ENCODE peak calls at places on chromosomes 12 and 14, in five cellular contexts. One of them, this sample, is unnamed.

GRCh38 chr12:90915353-90915752 is 39.6 kb downstream of the CCER1 start:
- DNase-seq in IMR-90: no peak
- DNase-seq in SK-N-SH: no peak
- DNase-seq in GM12878: no peak
- DNase-seq in HepG2: no peak
- DNase-seq in this sample: no peak

GRCh38 chr12:76790564-76791552 is 26.9 kb downstream of the ZDHHC17 start:
- DNase-seq in IMR-90: peak; percentile 37
- DNase-seq in SK-N-SH: peak; percentile 36
- DNase-seq in GM12878: no peak
- DNase-seq in HepG2: peak; percentile 12
- DNase-seq in this sample: peak; percentile 29

GRCh38 chr12:66529934-66530333 is 148.9 kb downstream of the GRIP1 start:
- DNase-seq in IMR-90: no peak
- DNase-seq in SK-N-SH: no peak
- DNase-seq in GM12878: no peak
- DNase-seq in HepG2: no peak
- DNase-seq in this sample: no peak

GRCh38 chr12:64733857-64734256 is 25.3 kb downstream of the GNS start:
- DNase-seq in IMR-90: no peak
- DNase-seq in SK-N-SH: no peak
- DNase-seq in GM12878: no peak
- DNase-seq in HepG2: no peak
- DNase-seq in this sample: no peak

GRCh38 chr14:59333668-59334067 is 131.5 kb downstream of the GPR135 start:
- DNase-seq in IMR-90: peak; percentile 95
- DNase-seq in SK-N-SH: no peak
- DNase-seq in GM12878: no peak
- DNase-seq in HepG2: peak; percentile 40
- DNase-seq in this sample: no peak

GRCh38 chr12:111458773-111459172 is 53.0 kb downstream of the SH2B3 start:
- DNase-seq in IMR-90: no peak
- DNase-seq in SK-N-SH: no peak
- DNase-seq in GM12878: no peak
- DNase-seq in HepG2: no peak
- DNase-seq in this sample: no peak

GRCh38 chr12:97545804-97546203 is 83.2 kb downstream of the RMST start:
- DNase-seq in IMR-90: no peak
- DNase-seq in SK-N-SH: no peak
- DNase-seq in GM12878: no peak
- DNase-seq in HepG2: no peak
- DNase-seq in this sample: no peak

GRCh38 chr14:76836029-76836630 is 9.9 kb downstream of the LRRC74A start:
- DNase-seq in IMR-90: no peak
- DNase-seq in SK-N-SH: no peak
- DNase-seq in GM12878: no peak
- DNase-seq in HepG2: no peak
- DNase-seq in this sample: no peak

GRCh38 chr14:72921396-72921795 is 4.9 kb upstream of the DCAF4 start:
- DNase-seq in IMR-90: peak; percentile 35
- DNase-seq in SK-N-SH: no peak
- DNase-seq in GM12878: no peak
- DNase-seq in HepG2: no peak
- DNase-seq in this sample: no peak

GRCh38 chr12:105920161-105920684 is 218.5 kb downstream of the NUAK1 start:
- DNase-seq in IMR-90: no peak
- DNase-seq in SK-N-SH: peak; percentile 48
- DNase-seq in GM12878: no peak
- DNase-seq in HepG2: no peak
- DNase-seq in this sample: no peak

GRCh38 chr12:26767865-26768264 is 65.1 kb downstream of the ITPR2 start:
- DNase-seq in IMR-90: no peak
- DNase-seq in SK-N-SH: no peak
- DNase-seq in GM12878: no peak
- DNase-seq in HepG2: no peak
- DNase-seq in this sample: no peak

GRCh38 chr12:124636138-124636968 is 68.9 kb upstream of the NCOR2 start:
- DNase-seq in IMR-90: peak; percentile 46
- DNase-seq in SK-N-SH: no peak
- DNase-seq in GM12878: peak; percentile 11
- DNase-seq in HepG2: no peak
- DNase-seq in this sample: peak; percentile 47

GRCh38 chr12:108881953-108882352 is 2.1 kb downstream of the DAO start:
- DNase-seq in IMR-90: no peak
- DNase-seq in SK-N-SH: no peak
- DNase-seq in GM12878: no peak
- DNase-seq in HepG2: no peak
- DNase-seq in this sample: no peak

GRCh38 chr12:56129210-56129691 is 1.2 kb downstream of the ESYT1 start:
- DNase-seq in IMR-90: peak; percentile 36
- DNase-seq in SK-N-SH: peak; percentile 78
- DNase-seq in GM12878: no peak
- DNase-seq in HepG2: no peak
- DNase-seq in this sample: peak; percentile 79

GRCh38 chr12:43655586-43655985 is 103.0 kb downstream of the PUS7L start:
- DNase-seq in IMR-90: peak; percentile 39
- DNase-seq in SK-N-SH: no peak
- DNase-seq in GM12878: no peak
- DNase-seq in HepG2: no peak
- DNase-seq in this sample: no peak

GRCh38 chr12:68080577-68080976 is 79.0 kb downstream of the IFNG start:
- DNase-seq in IMR-90: no peak
- DNase-seq in SK-N-SH: no peak
- DNase-seq in GM12878: no peak
- DNase-seq in HepG2: no peak
- DNase-seq in this sample: no peak
- TF ChIP-seq SMC3 in IMR-90: no peak
- TF ChIP-seq SMC3 in SK-N-SH: no peak
- TF ChIP-seq SMC3 in GM12878: no peak
- TF ChIP-seq SMC3 in HepG2: no peak
- TF ChIP-seq SMC3 in this sample: no peak

DNA sequence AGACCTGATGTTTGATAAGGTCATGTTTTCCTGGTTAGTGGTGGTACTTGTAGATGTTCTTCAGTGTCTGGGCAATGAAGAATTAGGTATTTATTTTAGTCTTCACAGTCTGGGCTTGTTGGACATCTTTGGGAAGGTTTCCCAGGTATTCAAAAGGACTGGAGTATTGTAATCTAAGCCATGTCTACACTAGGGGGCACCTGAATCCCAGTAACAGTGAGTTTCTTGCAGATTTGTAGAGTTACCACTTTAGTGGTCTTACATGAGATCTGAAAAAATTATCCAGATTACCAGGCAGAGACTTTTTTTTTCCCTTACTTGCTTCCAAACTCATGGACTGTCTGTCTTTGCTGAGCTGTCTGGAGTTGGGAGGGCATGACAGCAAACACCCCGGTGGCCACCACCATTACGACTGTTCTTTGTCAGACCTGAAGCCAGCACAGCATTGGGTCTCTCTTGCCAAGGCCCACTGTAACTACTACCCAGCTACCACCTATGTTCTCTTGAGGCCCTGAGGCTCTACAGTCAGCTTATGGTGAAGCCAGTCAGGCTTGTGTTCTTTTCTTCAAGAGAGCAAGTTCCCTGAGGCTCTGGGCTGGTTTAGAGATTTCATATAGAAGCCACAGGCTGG is 820.7 kb upstream of the FBXO33 start:
- DNase-seq in IMR-90: no peak
- DNase-seq in SK-N-SH: no peak
- DNase-seq in GM12878: no peak
- DNase-seq in HepG2: no peak
- DNase-seq in this sample: no peak
- H3K9ac ChIP-seq in IMR-90: no peak overlapping the region
- H3K9ac ChIP-seq in SK-N-SH: no peak overlapping the region
- H3K9ac ChIP-seq in GM12878: no peak overlapping the region
- H3K9ac ChIP-seq in HepG2: no peak overlapping the region
- H3K9ac ChIP-seq in this sample: no peak overlapping the region

GRCh38 chr12:211639-212382 is 2.1 kb downstream of the SLC6A12 start:
- DNase-seq in IMR-90: no peak
- DNase-seq in SK-N-SH: no peak
- DNase-seq in GM12878: no peak
- DNase-seq in HepG2: no peak
- DNase-seq in this sample: no peak

GRCh38 chr12:210277-211141 is 3.4 kb downstream of the SLC6A12 start:
- DNase-seq in IMR-90: no peak
- DNase-seq in SK-N-SH: no peak
- DNase-seq in GM12878: no peak
- DNase-seq in HepG2: peak; percentile 93
- DNase-seq in this sample: no peak

GRCh38 chr12:209851-210250 is 4.1 kb downstream of the SLC6A12 start:
- DNase-seq in IMR-90: no peak
- DNase-seq in SK-N-SH: no peak
- DNase-seq in GM12878: no peak
- DNase-seq in HepG2: no peak
- DNase-seq in this sample: no peak

GRCh38 chr12:212383-212798 is 1.6 kb downstream of the SLC6A12 start:
- DNase-seq in IMR-90: no peak
- DNase-seq in SK-N-SH: no peak
- DNase-seq in GM12878: no peak
- DNase-seq in HepG2: no peak
- DNase-seq in this sample: no peak

DNA sequence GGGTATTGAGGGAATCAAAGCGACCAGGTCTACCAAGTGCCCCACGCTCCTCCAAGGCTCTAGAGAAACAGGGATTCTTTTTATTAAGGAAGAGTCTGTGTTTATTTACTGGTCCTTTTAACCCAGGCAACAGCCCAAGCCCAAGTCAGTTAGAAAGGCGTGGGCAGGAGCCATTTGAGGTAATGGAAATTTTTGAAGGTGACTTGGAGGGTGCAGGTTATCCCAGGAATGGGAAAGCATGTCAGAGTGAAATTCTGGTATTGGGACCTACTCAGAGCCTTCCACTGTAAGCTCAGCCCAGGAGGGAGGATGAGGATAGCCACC is 2.9 kb downstream of the SLC6A12 start:
- DNase-seq in IMR-90: no peak
- DNase-seq in SK-N-SH: no peak
- DNase-seq in GM12878: no peak
- DNase-seq in HepG2: no peak
- DNase-seq in this sample: no peak
- TF ChIP-seq SMC3 in IMR-90: no peak
- TF ChIP-seq SMC3 in SK-N-SH: no peak
- TF ChIP-seq SMC3 in GM12878: no peak
- TF ChIP-seq SMC3 in HepG2: no peak
- TF ChIP-seq SMC3 in this sample: no peak

DNA sequence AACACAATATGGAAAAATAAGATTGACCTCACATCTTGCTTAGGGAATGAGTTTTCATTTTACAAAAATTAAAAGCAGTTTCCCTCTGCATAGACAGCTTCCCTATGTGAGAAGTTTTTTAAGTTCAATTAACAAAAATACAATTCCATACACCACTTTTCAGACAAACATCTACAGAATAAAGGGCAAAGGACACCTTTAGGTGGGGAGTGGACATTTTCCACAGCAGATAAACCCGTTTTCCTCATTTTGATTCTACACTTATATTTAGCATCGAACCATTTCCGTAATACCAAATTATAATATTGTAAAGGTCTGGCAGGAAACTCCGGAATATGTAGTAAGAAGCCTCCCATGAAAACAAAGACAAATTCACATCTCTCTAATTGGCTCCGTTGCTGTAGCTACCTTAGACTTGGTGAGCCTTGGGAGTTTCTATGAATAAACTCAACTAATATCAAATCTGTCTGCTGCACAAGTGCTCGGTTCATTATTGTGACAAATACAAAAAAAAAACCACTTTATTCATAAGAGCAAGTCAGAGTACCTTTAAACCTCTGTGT is 1.7 kb downstream of the ARMH4 start:
- DNase-seq in IMR-90: no peak
- DNase-seq in SK-N-SH: no peak
- DNase-seq in GM12878: no peak
- DNase-seq in HepG2: no peak
- DNase-seq in this sample: no peak
- H3K9ac ChIP-seq in IMR-90: no peak overlapping the region
- H3K9ac ChIP-seq in SK-N-SH: no peak overlapping the region
- H3K9ac ChIP-seq in GM12878: no peak overlapping the region
- H3K9ac ChIP-seq in HepG2: no peak overlapping the region
- H3K9ac ChIP-seq in this sample: no peak overlapping the region

DNA sequence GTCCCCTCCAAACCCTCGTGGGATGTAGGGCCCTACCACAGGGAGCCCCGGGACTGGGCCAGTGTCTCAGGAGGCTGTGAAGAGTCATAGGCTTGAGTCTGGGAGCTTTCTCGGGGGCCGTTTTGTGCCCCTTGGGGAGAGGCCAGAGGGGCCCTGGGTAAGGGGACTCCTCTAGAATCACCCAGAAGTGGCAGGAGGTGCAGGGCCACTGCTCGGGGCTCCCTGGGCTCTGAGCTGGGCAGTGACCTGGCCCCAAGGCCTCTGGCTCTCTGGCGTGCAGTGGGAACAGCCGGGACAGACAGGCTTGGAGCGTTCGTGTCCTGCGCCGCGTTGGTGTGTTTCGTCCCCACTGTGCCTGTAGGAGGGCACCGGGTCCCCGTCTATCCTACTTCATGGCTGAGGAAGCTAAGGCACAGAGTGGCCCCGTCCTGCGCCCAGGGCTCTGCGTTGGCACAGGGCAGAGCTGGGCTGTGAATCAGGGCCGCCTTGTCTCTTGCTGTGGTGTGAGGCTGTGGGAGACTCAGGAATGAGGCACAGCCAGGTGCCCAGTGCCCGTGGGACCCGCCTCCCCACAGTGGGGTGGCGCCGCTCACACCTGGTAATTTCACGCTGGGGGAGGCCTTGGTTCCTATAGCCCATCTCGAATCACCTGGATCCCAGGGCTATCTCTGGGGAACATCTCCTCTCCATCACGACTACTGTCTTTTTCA is 23.8 kb upstream of the KIF26A start:
- DNase-seq in IMR-90: no peak
- DNase-seq in SK-N-SH: peak; percentile 36
- DNase-seq in GM12878: no peak
- DNase-seq in HepG2: no peak
- DNase-seq in this sample: no peak
- TF ChIP-seq SMC3 in IMR-90: no peak
- TF ChIP-seq SMC3 in SK-N-SH: no peak
- TF ChIP-seq SMC3 in GM12878: no peak
- TF ChIP-seq SMC3 in HepG2: no peak
- TF ChIP-seq SMC3 in this sample: no peak

GRCh38 chr14:55516776-55517175 is 63.2 kb upstream of the KTN1 start:
- DNase-seq in IMR-90: no peak
- DNase-seq in SK-N-SH: no peak
- DNase-seq in GM12878: no peak
- DNase-seq in HepG2: no peak
- DNase-seq in this sample: no peak
- H3K9ac ChIP-seq in IMR-90: no peak overlapping the region
- H3K9ac ChIP-seq in SK-N-SH: no peak overlapping the region
- H3K9ac ChIP-seq in GM12878: no peak overlapping the region
- H3K9ac ChIP-seq in HepG2: no peak overlapping the region
- H3K9ac ChIP-seq in this sample: no peak overlapping the region

This sample was measured in K562.